ENCODE peak calls at places on chromosomes 12 and 14, in four cellular contexts. N is H1, E is pancreas, U is small intestine. V is an unnamed sample.

GRCh38 chr12:31387466-31387865 is 61.5 kb upstream of the SINHCAF start:
- DNase-seq in N (peak; percentile 53), E (no peak), U (no peak), V (no peak)

GRCh38 chr12:34217660-34218059 is 195.4 kb downstream of the ALG10 start:
- DNase-seq in N (no peak), E (no peak), U (no peak), V (no peak)

GRCh38 chr12:8847435-8847834 is 25.0 kb downstream of the A2ML1 start:
- DNase-seq in N (no peak), E (no peak), U (no peak), V (no peak)

GRCh38 chr14:73795974-73796373 is 55.7 kb upstream of the PTGR2 start:
- DNase-seq in N (no peak), E (no peak), U (peak; percentile 99), V (no peak)

GRCh38 chr12:127284870-127285431 is 982.0 kb upstream of the TMEM132C start:
- DNase-seq in N (no peak), E (no peak), U (no peak), V (no peak)

GRCh38 chr14:26960049-26960688 is 362.3 kb upstream of the NOVA1 start:
- DNase-seq in N (no peak), E (no peak), U (no peak), V (no peak)

GRCh38 chr14:55446833-55447232 is 6.4 kb upstream of the TBPL2 start:
- DNase-seq in N (no peak), E (no peak), U (no peak), V (no peak)

GRCh38 chr12:107607464-107608392 is 77.9 kb upstream of the PWP1 start:
- DNase-seq in N (peak; percentile 94), E (peak; percentile 86), U (peak; percentile 75), V (peak; percentile 42)

GRCh38 chr12:8420506-8420905 is 35.3 kb upstream of the CLEC6A start:
- DNase-seq in N (no peak), E (no peak), U (no peak), V (no peak)

GRCh38 chr14:78950654-78951053 is 780.5 kb downstream of the NRXN3 start:
- DNase-seq in N (no peak), E (no peak), U (peak; percentile 62), V (no peak)

GRCh38 chr14:103332143-103332919 is 1.7 kb upstream of the EIF5 start:
- DNase-seq in N (no peak), E (no peak), U (no peak), V (no peak)

GRCh38 chr14:22980672-22981089 is 1.7 kb downstream of the AJUBA start:
- DNase-seq in N (peak; percentile 80), E (peak; percentile 73), U (peak; percentile 53), V (no peak)

GRCh38 chr12:122738561-122738960 is 7.9 kb upstream of the HCAR1 start:
- DNase-seq in N (no peak), E (no peak), U (no peak), V (no peak)

GRCh38 chr12:108568653-108569154 is 6.3 kb downstream of the ISCU start:
- DNase-seq in N (peak; percentile 19), E (no peak), U (peak; percentile 28), V (no peak)

GRCh38 chr14:35506927-35507326 is 27.0 kb upstream of the INSM2 start:
- DNase-seq in N (no peak), E (no peak), U (no peak), V (no peak)

GRCh38 chr12:24414421-24414820 is 465.0 kb upstream of the SOX5 start:
- DNase-seq in N (no peak), E (no peak), U (no peak), V (no peak)

GRCh38 chr12:125983784-125984510 is 918.7 kb downstream of the AACS start:
- DNase-seq in N (peak; percentile 82), E (peak; percentile 38), U (no peak), V (no peak)

GRCh38 chr12:7019043-7019569 is 830 bp upstream of the LPCAT3 start:
- DNase-seq in N (no peak), E (no peak), U (peak; percentile 20), V (no peak)

GRCh38 chr12:24045816-24046257 is 96.4 kb upstream of the SOX5 start:
- DNase-seq in N (no peak), E (no peak), U (no peak), V (no peak)

GRCh38 chr14:93023039-93023438 is 92.7 kb downstream of the ITPK1 start:
- DNase-seq in N (no peak), E (no peak), U (no peak), V (no peak)

GRCh38 chr12:71896171-71896570 is 42.5 kb upstream of the TPH2 start:
- DNase-seq in N (no peak), E (no peak), U (no peak), V (no peak)

GRCh38 chr12:79688376-79689040 is 2.3 kb downstream of the PAWR start:
- DNase-seq in N (no peak), E (no peak), U (no peak), V (no peak)

GRCh38 chr12:96514328-96514727 is 25.0 kb downstream of the CFAP54 start:
- DNase-seq in N (no peak), E (no peak), U (no peak), V (no peak)

GRCh38 chr14:35402323-35403084 is 2.0 kb downstream of the NFKBIA start:
- DNase-seq in N (no peak), E (no peak), U (peak; percentile 77), V (no peak)

GRCh38 chr14:34462132-34462893 is at the start of gene SPTSSA:
- DNase-seq in N (peak; percentile 87), E (peak; percentile 91), U (peak; percentile 91), V (peak; percentile 93)

GRCh38 chr12:89087876-89088275 is 264.4 kb downstream of the DUSP6 start:
- DNase-seq in N (no peak), E (no peak), U (no peak), V (no peak)

GRCh38 chr12:122837306-122838265 is 2.3 kb downstream of the HIP1R start:
- DNase-seq in N (no peak), E (peak; percentile 51), U (peak; percentile 70), V (no peak)

GRCh38 chr12:126483145-126484068 is 1418.2 kb downstream of the AACS start:
- DNase-seq in N (no peak), E (no peak), U (no peak), V (no peak)

GRCh38 chr12:56104815-56105476 is 587 bp downstream of the PA2G4 start:
- DNase-seq in N (no peak), E (peak; percentile 62), U (peak; percentile 22), V (no peak)

GRCh38 chr14:54011001-54011400 is 54.4 kb upstream of the BMP4 start:
- DNase-seq in N (no peak), E (no peak), U (no peak), V (no peak)

GRCh38 chr12:16112151-16112550 is 165.3 kb downstream of the SLC15A5 start:
- DNase-seq in N (no peak), E (no peak), U (no peak), V (no peak)

GRCh38 chr12:16112626-16113560 is 164.6 kb downstream of the SLC15A5 start:
- DNase-seq in N (peak; percentile 54), E (no peak), U (no peak), V (no peak)

DNA sequence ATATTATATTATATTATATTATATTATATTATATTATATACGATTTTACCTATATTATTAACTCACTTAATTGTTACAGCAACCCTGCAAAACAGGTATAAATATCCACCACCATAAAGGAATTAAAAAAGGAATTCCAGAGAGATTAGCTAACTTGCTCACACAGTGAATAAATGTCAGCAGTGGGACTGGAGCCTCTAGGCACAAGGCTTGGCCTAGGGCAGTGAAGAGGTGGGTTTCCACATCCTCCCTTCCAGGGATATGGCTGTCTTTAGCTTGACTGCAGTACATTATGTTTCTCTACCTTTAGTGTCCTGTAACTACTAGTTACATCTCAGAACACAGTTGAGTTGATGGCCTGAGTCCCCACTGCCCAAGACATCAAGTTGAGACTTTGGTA is 166.9 kb downstream of the SLC15A5 start:
- DNase-seq in N (no peak), E (no peak), U (no peak), V (no peak)
- H3K27ac ChIP-seq in N (no peak overlapping the region), E (no peak overlapping the region), U (no peak overlapping the region), V (no peak overlapping the region)

DNA sequence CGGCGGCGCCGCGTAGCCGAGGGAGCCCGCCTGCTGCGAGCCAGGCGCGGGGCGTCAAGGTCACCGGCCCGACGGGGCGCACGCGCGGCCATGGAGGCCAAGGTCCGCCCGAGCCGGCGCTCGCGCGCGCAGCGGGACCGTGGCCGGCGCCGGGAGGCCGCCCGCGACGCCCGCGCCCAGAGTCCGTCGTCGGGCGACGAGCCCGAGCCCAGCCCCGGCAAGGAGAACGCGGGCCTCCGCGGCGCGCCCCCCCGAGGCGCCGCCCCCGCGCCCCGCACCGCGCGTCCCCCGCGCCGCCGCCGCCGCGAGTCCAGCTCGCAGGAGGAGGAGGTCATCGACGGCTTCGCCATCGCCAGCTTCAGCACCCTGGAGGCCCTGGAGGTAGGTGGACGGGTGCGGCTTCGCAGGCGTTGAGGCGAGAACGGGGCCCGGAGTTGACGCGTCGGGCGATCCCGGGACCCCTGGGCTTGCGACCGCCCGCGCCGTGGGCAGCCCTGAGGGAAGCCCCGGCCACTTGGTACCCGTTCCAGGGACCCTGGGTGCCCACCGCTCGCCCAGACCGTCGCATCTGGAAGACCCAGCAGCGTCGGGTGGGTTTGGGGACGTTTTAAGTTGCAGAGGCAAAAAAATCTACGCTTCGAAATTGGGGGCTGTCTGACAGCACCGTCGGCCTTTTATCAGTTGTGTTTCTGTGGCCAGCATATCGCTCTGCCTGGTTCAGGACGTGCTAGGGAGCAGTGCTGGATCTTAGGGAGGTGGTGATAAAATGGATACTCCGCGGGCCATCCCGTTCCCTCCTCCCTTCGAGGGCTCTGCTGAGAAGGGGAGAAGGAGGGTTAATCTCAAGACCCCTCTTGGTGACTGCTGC is 764 bp downstream of the FBRSL1 start:
- DNase-seq in N (no peak), E (peak; percentile 72), U (peak; percentile 25), V (no peak)
- H3K27ac ChIP-seq in N (no peak overlapping the region), E (peak overlapping the region; percentile 69), U (no peak overlapping the region), V (no peak overlapping the region)

GRCh38 chr12:59580050-59580449 is 15.8 kb upstream of the SLC16A7 start:
- DNase-seq in N (no peak), E (no peak), U (no peak), V (no peak)
- H3K27ac ChIP-seq in N (no peak overlapping the region), E (no peak overlapping the region), U (no peak overlapping the region), V (no peak overlapping the region)

GRCh38 chr12:124385219-124385969 is 90.5 kb downstream of the RFLNA start:
- DNase-seq in N (no peak), E (no peak), U (no peak), V (no peak)
- H3K27ac ChIP-seq in N (no peak overlapping the region), E (no peak overlapping the region), U (no peak overlapping the region), V (no peak overlapping the region)

DNA sequence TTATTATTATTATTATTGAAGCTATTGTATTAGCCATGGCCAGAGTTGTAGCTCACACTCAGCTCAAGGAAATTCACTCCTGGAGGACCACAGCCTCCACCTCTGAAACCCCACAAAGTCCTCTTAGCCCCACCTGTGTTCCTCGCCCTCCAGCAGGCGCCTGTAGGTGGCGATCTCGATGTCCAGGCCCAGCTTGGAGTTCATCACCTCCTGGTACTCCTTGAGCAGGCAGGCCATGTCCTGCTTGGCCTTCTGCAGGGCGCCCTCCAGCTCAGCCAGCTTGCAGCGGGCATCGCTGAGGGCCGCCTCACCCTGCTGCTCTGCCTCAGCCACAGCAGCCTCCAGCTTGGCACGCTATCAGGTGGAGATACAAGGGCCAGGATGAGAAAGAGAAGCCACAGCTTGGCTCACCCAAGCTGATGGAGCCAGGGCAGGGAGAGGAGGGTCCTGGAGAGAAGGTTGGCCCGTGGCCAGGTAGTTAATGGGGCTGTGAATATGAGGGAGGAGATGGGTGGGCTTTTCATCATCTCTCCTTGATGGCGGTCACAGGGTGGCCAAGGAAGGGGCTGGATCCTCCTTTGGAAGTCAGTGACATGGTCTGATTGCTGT is 5.1 kb downstream of the KRT85 start:
- DNase-seq in N (peak; percentile 60), E (no peak), U (no peak), V (no peak)
- H3K27ac ChIP-seq in N (no peak overlapping the region), E (no peak overlapping the region), U (no peak overlapping the region), V (no peak overlapping the region)

GRCh38 chr12:105234197-105234596 is 1.8 kb downstream of the APPL2 start:
- DNase-seq in N (no peak), E (no peak), U (no peak), V (no peak)
- H3K27ac ChIP-seq in N (no peak overlapping the region), E (no peak overlapping the region), U (no peak overlapping the region), V (peak overlapping the region; percentile 31)

GRCh38 chr12:101877816-101878811 is 734 bp downstream of the DRAM1 start:
- DNase-seq in N (no peak), E (peak; percentile 52), U (peak; percentile 13), V (no peak)
- H3K27ac ChIP-seq in N (no peak overlapping the region), E (peak overlapping the region; percentile 97), U (peak overlapping the region; percentile 92), V (peak overlapping the region; percentile 76)

V was measured in caudate nucleus.